ENCODE peak calls at places on chromosomes 7 and 10, in seven cellular contexts. One of them, this sample, is unnamed.
A peak's percentile ranks its signal among the peaks of the same experiment; 100 is the strongest.

GRCh38 chr10:79239275-79239779 is 107.9 kb upstream of the PPIF start:
- DNase-seq in H4: no peak
- DNase-seq in ELR: peak; percentile 74
- DNase-seq in AG09319: no peak
- DNase-seq in stimulated activated CD4-positive, alpha-beta T cell treated with anti-CD3 and anti-CD28 coated beads, Interleukin-4, amount 100 ng/mL, for 48 hours: no peak
- DNase-seq in psoas muscle: peak; percentile 70
- DNase-seq in iPS-NIHi11: no peak
- DNase-seq in this sample: no peak

GRCh38 chr10:4498763-4499251 is 327.2 kb upstream of the AKR1E2 start:
- DNase-seq in psoas muscle: no peak
- DNase-seq in ELR: peak; percentile 73
- DNase-seq in H4: peak; percentile 27
- DNase-seq in iPS-NIHi11: no peak
- DNase-seq in AG09319: peak; percentile 69
- DNase-seq in stimulated activated CD4-positive, alpha-beta T cell treated with anti-CD3 and anti-CD28 coated beads, Interleukin-4, amount 100 ng/mL, for 48 hours: no peak
- DNase-seq in this sample: peak; percentile 86

GRCh38 chr7:70694909-70695803 is 436.8 kb upstream of the GALNT17 start:
- DNase-seq in AG09319: no peak
- DNase-seq in stimulated activated CD4-positive, alpha-beta T cell treated with anti-CD3 and anti-CD28 coated beads, Interleukin-4, amount 100 ng/mL, for 48 hours: no peak
- DNase-seq in ELR: peak; percentile 43
- DNase-seq in H4: no peak
- DNase-seq in iPS-NIHi11: no peak
- DNase-seq in psoas muscle: peak; percentile 53
- DNase-seq in this sample: no peak

GRCh38 chr10:96642973-96643372 is 56.2 kb upstream of the TM9SF3 start:
- DNase-seq in AG09319: no peak
- DNase-seq in ELR: peak; percentile 67
- DNase-seq in psoas muscle: peak; percentile 80
- DNase-seq in iPS-NIHi11: peak; percentile 68
- DNase-seq in H4: no peak
- DNase-seq in stimulated activated CD4-positive, alpha-beta T cell treated with anti-CD3 and anti-CD28 coated beads, Interleukin-4, amount 100 ng/mL, for 48 hours: peak; percentile 63
- DNase-seq in this sample: no peak

GRCh38 chr10:116747325-116747724 is 5.0 kb upstream of the HSPA12A start:
- DNase-seq in ELR: no peak
- DNase-seq in iPS-NIHi11: no peak
- DNase-seq in AG09319: no peak
- DNase-seq in stimulated activated CD4-positive, alpha-beta T cell treated with anti-CD3 and anti-CD28 coated beads, Interleukin-4, amount 100 ng/mL, for 48 hours: no peak
- DNase-seq in psoas muscle: no peak
- DNase-seq in H4: no peak
- DNase-seq in this sample: no peak

GRCh38 chr7:104902183-104902582 is 111.8 kb upstream of the KMT2E start:
- DNase-seq in stimulated activated CD4-positive, alpha-beta T cell treated with anti-CD3 and anti-CD28 coated beads, Interleukin-4, amount 100 ng/mL, for 48 hours: no peak
- DNase-seq in ELR: no peak
- DNase-seq in H4: no peak
- DNase-seq in AG09319: no peak
- DNase-seq in psoas muscle: no peak
- DNase-seq in iPS-NIHi11: no peak
- DNase-seq in this sample: no peak

GRCh38 chr10:6624392-6624791 is 44.3 kb upstream of the PRKCQ start:
- DNase-seq in AG09319: no peak
- DNase-seq in psoas muscle: no peak
- DNase-seq in ELR: no peak
- DNase-seq in stimulated activated CD4-positive, alpha-beta T cell treated with anti-CD3 and anti-CD28 coated beads, Interleukin-4, amount 100 ng/mL, for 48 hours: no peak
- DNase-seq in H4: peak; percentile 17
- DNase-seq in iPS-NIHi11: no peak
- DNase-seq in this sample: no peak

GRCh38 chr10:11705687-11706086 is 36.5 kb upstream of the ECHDC3 start:
- DNase-seq in iPS-NIHi11: no peak
- DNase-seq in AG09319: no peak
- DNase-seq in ELR: peak; percentile 15
- DNase-seq in H4: no peak
- DNase-seq in psoas muscle: no peak
- DNase-seq in stimulated activated CD4-positive, alpha-beta T cell treated with anti-CD3 and anti-CD28 coated beads, Interleukin-4, amount 100 ng/mL, for 48 hours: no peak
- DNase-seq in this sample: no peak

GRCh38 chr7:74216361-74216761 is 6.6 kb downstream of the LAT2 start:
- DNase-seq in ELR: no peak
- DNase-seq in iPS-NIHi11: no peak
- DNase-seq in AG09319: no peak
- DNase-seq in H4: no peak
- DNase-seq in psoas muscle: no peak
- DNase-seq in stimulated activated CD4-positive, alpha-beta T cell treated with anti-CD3 and anti-CD28 coated beads, Interleukin-4, amount 100 ng/mL, for 48 hours: no peak
- DNase-seq in this sample: no peak

GRCh38 chr10:106900041-106900674 is 264.3 kb downstream of the SORCS1 start:
- DNase-seq in iPS-NIHi11: no peak
- DNase-seq in H4: no peak
- DNase-seq in AG09319: no peak
- DNase-seq in stimulated activated CD4-positive, alpha-beta T cell treated with anti-CD3 and anti-CD28 coated beads, Interleukin-4, amount 100 ng/mL, for 48 hours: no peak
- DNase-seq in ELR: no peak
- DNase-seq in psoas muscle: no peak
- DNase-seq in this sample: no peak

GRCh38 chr7:133688483-133689239 is 435.8 kb downstream of the EXOC4 start:
- DNase-seq in stimulated activated CD4-positive, alpha-beta T cell treated with anti-CD3 and anti-CD28 coated beads, Interleukin-4, amount 100 ng/mL, for 48 hours: no peak
- DNase-seq in AG09319: no peak
- DNase-seq in ELR: peak; percentile 13
- DNase-seq in iPS-NIHi11: no peak
- DNase-seq in H4: no peak
- DNase-seq in psoas muscle: no peak
- DNase-seq in this sample: peak; percentile 41